ENCODE peak calls at places on chromosomes 11 and 22, in seven cellular contexts. One of them, this sample, is unnamed.
A peak's percentile ranks its signal among the peaks of the same experiment; 100 is the strongest.

GRCh38 chr11:10511046-10511711 is 29.8 kb downstream of the RNF141 start:
- DNase-seq in HFF-Myc: no peak
- DNase-seq in uterus: no peak
- DNase-seq in GM23338: peak; percentile 55
- DNase-seq in fibroblast of lung: no peak
- DNase-seq in left ventricle myocardium inferior: no peak
- DNase-seq in sigmoid colon: no peak
- DNase-seq in this sample: no peak

GRCh38 chr11:123116486-123116885 is 54.5 kb upstream of the HSPA8 start:
- DNase-seq in HFF-Myc: no peak
- DNase-seq in uterus: no peak
- DNase-seq in GM23338: no peak
- DNase-seq in fibroblast of lung: peak; percentile 21
- DNase-seq in left ventricle myocardium inferior: no peak
- DNase-seq in sigmoid colon: no peak
- DNase-seq in this sample: no peak

GRCh38 chr22:41021039-41021654 is 70.0 kb downstream of the RBX1 start:
- DNase-seq in HFF-Myc: no peak
- DNase-seq in uterus: peak; percentile 24
- DNase-seq in GM23338: peak; percentile 49
- DNase-seq in fibroblast of lung: no peak
- DNase-seq in left ventricle myocardium inferior: peak; percentile 14
- DNase-seq in sigmoid colon: peak; percentile 65
- DNase-seq in this sample: no peak

GRCh38 chr11:63478896-63479295 is 12.1 kb downstream of the PLAAT5 start:
- DNase-seq in HFF-Myc: peak; percentile 49
- DNase-seq in uterus: peak; percentile 26
- DNase-seq in GM23338: peak; percentile 89
- DNase-seq in fibroblast of lung: peak; percentile 86
- DNase-seq in left ventricle myocardium inferior: no peak
- DNase-seq in sigmoid colon: peak; percentile 76
- DNase-seq in this sample: peak; percentile 37

GRCh38 chr11:86150826-86151187 is 81.9 kb upstream of the PICALM start:
- DNase-seq in HFF-Myc: peak; percentile 53
- DNase-seq in uterus: no peak
- DNase-seq in GM23338: no peak
- DNase-seq in fibroblast of lung: peak; percentile 34
- DNase-seq in left ventricle myocardium inferior: no peak
- DNase-seq in sigmoid colon: no peak
- DNase-seq in this sample: no peak

GRCh38 chr22:39316440-39317083 is 2.9 kb downstream of the RPL3 start:
- DNase-seq in HFF-Myc: no peak
- DNase-seq in uterus: peak; percentile 75
- DNase-seq in GM23338: peak; percentile 81
- DNase-seq in fibroblast of lung: peak; percentile 95
- DNase-seq in left ventricle myocardium inferior: peak; percentile 61
- DNase-seq in sigmoid colon: peak; percentile 89
- DNase-seq in this sample: no peak

GRCh38 chr11:9600651-9601040 is 27.2 kb downstream of the WEE1 start:
- DNase-seq in HFF-Myc: no peak
- DNase-seq in uterus: no peak
- DNase-seq in GM23338: no peak
- DNase-seq in fibroblast of lung: no peak
- DNase-seq in left ventricle myocardium inferior: no peak
- DNase-seq in sigmoid colon: no peak
- DNase-seq in this sample: no peak

GRCh38 chr22:40922484-40923303 is 28.5 kb upstream of the RBX1 start:
- DNase-seq in HFF-Myc: peak; percentile 69
- DNase-seq in uterus: no peak
- DNase-seq in GM23338: peak; percentile 72
- DNase-seq in fibroblast of lung: peak; percentile 81
- DNase-seq in left ventricle myocardium inferior: no peak
- DNase-seq in sigmoid colon: no peak
- DNase-seq in this sample: no peak

GRCh38 chr11:107591446-107592236 is 694 bp downstream of the ELMOD1 start:
- DNase-seq in HFF-Myc: no peak
- DNase-seq in uterus: no peak
- DNase-seq in GM23338: peak; percentile 62
- DNase-seq in fibroblast of lung: no peak
- DNase-seq in left ventricle myocardium inferior: no peak
- DNase-seq in sigmoid colon: no peak
- DNase-seq in this sample: no peak

GRCh38 chr11:72257551-72257950 is 13.6 kb upstream of the PHOX2A start:
- DNase-seq in HFF-Myc: no peak
- DNase-seq in uterus: no peak
- DNase-seq in GM23338: no peak
- DNase-seq in fibroblast of lung: no peak
- DNase-seq in left ventricle myocardium inferior: no peak
- DNase-seq in sigmoid colon: no peak
- DNase-seq in this sample: no peak

GRCh38 chr22:30876925-30877553 is 91.5 kb downstream of the MORC2 start:
- DNase-seq in HFF-Myc: no peak
- DNase-seq in uterus: peak; percentile 30
- DNase-seq in GM23338: no peak
- DNase-seq in fibroblast of lung: peak; percentile 70
- DNase-seq in left ventricle myocardium inferior: peak; percentile 66
- DNase-seq in sigmoid colon: peak; percentile 46
- DNase-seq in this sample: no peak

GRCh38 chr11:48116843-48117242 is 99.8 kb upstream of the OR4B1 start:
- DNase-seq in HFF-Myc: no peak
- DNase-seq in uterus: no peak
- DNase-seq in GM23338: peak; percentile 59
- DNase-seq in fibroblast of lung: no peak
- DNase-seq in left ventricle myocardium inferior: no peak
- DNase-seq in sigmoid colon: no peak
- DNase-seq in this sample: no peak

GRCh38 chr22:17281026-17281809 is 62.0 kb upstream of the ADA2 start:
- DNase-seq in HFF-Myc: no peak
- DNase-seq in uterus: no peak
- DNase-seq in GM23338: no peak
- DNase-seq in fibroblast of lung: no peak
- DNase-seq in left ventricle myocardium inferior: no peak
- DNase-seq in sigmoid colon: peak; percentile 30
- DNase-seq in this sample: no peak

GRCh38 chr11:27700351-27701261 is at the start of gene BDNF:
- DNase-seq in HFF-Myc: no peak
- DNase-seq in uterus: no peak
- DNase-seq in GM23338: peak; percentile 72
- DNase-seq in fibroblast of lung: peak; percentile 45
- DNase-seq in left ventricle myocardium inferior: no peak
- DNase-seq in sigmoid colon: no peak
- DNase-seq in this sample: no peak

GRCh38 chr11:107787733-107788132 is 70.9 kb downstream of the SLC35F2 start:
- DNase-seq in HFF-Myc: no peak
- DNase-seq in uterus: no peak
- DNase-seq in GM23338: no peak
- DNase-seq in fibroblast of lung: no peak
- DNase-seq in left ventricle myocardium inferior: no peak
- DNase-seq in sigmoid colon: no peak
- DNase-seq in this sample: no peak

GRCh38 chr11:76918941-76919386 is 58.2 kb downstream of the ACER3 start:
- DNase-seq in HFF-Myc: peak; percentile 37
- DNase-seq in uterus: no peak
- DNase-seq in GM23338: peak; percentile 73
- DNase-seq in fibroblast of lung: peak; percentile 78
- DNase-seq in left ventricle myocardium inferior: no peak
- DNase-seq in sigmoid colon: no peak
- DNase-seq in this sample: peak; percentile 12

GRCh38 chr11:126310229-126310991 is 6.5 kb downstream of the DCPS start:
- DNase-seq in HFF-Myc: peak; percentile 38
- DNase-seq in uterus: peak; percentile 81
- DNase-seq in GM23338: peak; percentile 83
- DNase-seq in fibroblast of lung: peak; percentile 77
- DNase-seq in left ventricle myocardium inferior: peak; percentile 80
- DNase-seq in sigmoid colon: peak; percentile 86
- DNase-seq in this sample: no peak

GRCh38 chr22:28237092-28237491 is 318.0 kb upstream of the PITPNB start:
- DNase-seq in HFF-Myc: no peak
- DNase-seq in uterus: no peak
- DNase-seq in GM23338: no peak
- DNase-seq in fibroblast of lung: no peak
- DNase-seq in left ventricle myocardium inferior: no peak
- DNase-seq in sigmoid colon: no peak
- DNase-seq in this sample: no peak

GRCh38 chr22:19959043-19959586 is 17.5 kb upstream of the TXNRD2 start:
- DNase-seq in HFF-Myc: no peak
- DNase-seq in uterus: peak; percentile 87
- DNase-seq in GM23338: peak; percentile 99
- DNase-seq in fibroblast of lung: peak; percentile 54
- DNase-seq in left ventricle myocardium inferior: peak; percentile 83
- DNase-seq in sigmoid colon: peak; percentile 88
- DNase-seq in this sample: no peak

GRCh38 chr11:36375348-36376314 is 79.5 kb downstream of the PRR5L start:
- DNase-seq in HFF-Myc: no peak
- DNase-seq in uterus: no peak
- DNase-seq in GM23338: peak; percentile 66
- DNase-seq in fibroblast of lung: no peak
- DNase-seq in left ventricle myocardium inferior: no peak
- DNase-seq in sigmoid colon: no peak
- DNase-seq in this sample: no peak

GRCh38 chr22:31139866-31140716 is at the start of gene PLA2G3:
- DNase-seq in HFF-Myc: peak; percentile 48
- DNase-seq in uterus: no peak
- DNase-seq in GM23338: peak; percentile 99
- DNase-seq in fibroblast of lung: peak; percentile 62
- DNase-seq in left ventricle myocardium inferior: no peak
- DNase-seq in sigmoid colon: no peak
- DNase-seq in this sample: no peak

GRCh38 chr11:84021291-84021690 is 735.1 kb upstream of the CCDC90B start:
- DNase-seq in HFF-Myc: no peak
- DNase-seq in uterus: no peak
- DNase-seq in GM23338: no peak
- DNase-seq in fibroblast of lung: peak; percentile 10
- DNase-seq in left ventricle myocardium inferior: no peak
- DNase-seq in sigmoid colon: no peak
- DNase-seq in this sample: no peak

GRCh38 chr11:20035701-20036601 is 124.3 kb downstream of the DBX1 start:
- DNase-seq in HFF-Myc: no peak
- DNase-seq in uterus: no peak
- DNase-seq in GM23338: no peak
- DNase-seq in fibroblast of lung: peak; percentile 97
- DNase-seq in left ventricle myocardium inferior: no peak
- DNase-seq in sigmoid colon: no peak
- DNase-seq in this sample: peak; percentile 91

GRCh38 chr11:77530879-77531278 is 57.0 kb upstream of the PAK1 start:
- DNase-seq in HFF-Myc: no peak
- DNase-seq in uterus: no peak
- DNase-seq in GM23338: peak; percentile 38
- DNase-seq in fibroblast of lung: no peak
- DNase-seq in left ventricle myocardium inferior: no peak
- DNase-seq in sigmoid colon: no peak
- DNase-seq in this sample: no peak

GRCh38 chr11:82989628-82990404 is 81.9 kb downstream of the RAB30 start:
- DNase-seq in HFF-Myc: no peak
- DNase-seq in uterus: no peak
- DNase-seq in GM23338: no peak
- DNase-seq in fibroblast of lung: no peak
- DNase-seq in left ventricle myocardium inferior: no peak
- DNase-seq in sigmoid colon: no peak
- DNase-seq in this sample: no peak
- TF ChIP-seq CTCF in HFF-Myc: no peak
- TF ChIP-seq CTCF in uterus: no peak
- TF ChIP-seq CTCF in GM23338: no peak
- TF ChIP-seq CTCF in fibroblast of lung: no peak
- TF ChIP-seq CTCF in left ventricle myocardium inferior: no peak
- TF ChIP-seq CTCF in sigmoid colon: no peak
- TF ChIP-seq CTCF in this sample: no peak

DNA sequence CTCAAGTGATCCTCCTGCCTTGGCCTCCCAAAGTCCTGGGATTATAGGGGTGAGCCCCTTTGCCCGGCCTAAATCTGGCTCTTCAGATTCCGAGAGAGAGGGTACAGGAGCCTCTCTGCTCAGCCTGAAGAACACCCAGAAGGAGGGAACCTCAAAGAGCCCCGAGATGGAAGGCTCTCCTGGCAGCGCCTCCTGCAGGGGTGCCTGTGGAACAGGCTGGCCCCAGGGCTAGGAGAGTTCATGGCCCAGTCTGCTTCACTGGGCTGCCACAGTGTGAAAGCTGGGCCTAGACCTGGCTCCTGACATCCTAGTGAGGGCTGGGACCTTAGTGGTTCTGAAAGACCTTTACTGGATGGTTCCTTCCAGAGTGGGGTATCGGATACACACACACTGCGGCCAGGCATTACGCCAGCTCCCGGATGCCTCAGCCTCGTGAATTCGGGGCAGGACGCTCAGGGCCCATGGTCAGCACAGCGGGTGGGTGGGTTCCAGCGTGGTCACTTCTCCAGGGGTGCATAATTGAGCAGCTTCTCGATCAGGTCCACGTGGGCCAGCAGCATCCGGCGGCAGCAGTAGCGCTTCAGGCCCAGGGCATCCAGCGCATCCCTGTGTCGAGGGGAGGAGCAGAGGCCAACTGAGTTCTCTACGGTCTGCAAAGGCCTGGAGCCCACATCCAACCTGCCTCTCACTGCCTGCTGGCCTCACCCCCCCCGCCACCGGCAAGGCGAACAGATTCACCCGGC is 2.3 kb downstream of the POLR2L start:
- DNase-seq in HFF-Myc: no peak
- DNase-seq in uterus: no peak
- DNase-seq in GM23338: no peak
- DNase-seq in fibroblast of lung: no peak
- DNase-seq in left ventricle myocardium inferior: no peak
- DNase-seq in sigmoid colon: no peak
- DNase-seq in this sample: no peak
- H3K4me3 ChIP-seq in HFF-Myc: peak overlapping the region; percentile 98
- H3K4me3 ChIP-seq in uterus: no peak overlapping the region
- H3K4me3 ChIP-seq in GM23338: peak overlapping the region; percentile 98
- H3K4me3 ChIP-seq in fibroblast of lung: peak overlapping the region; percentile 96
- H3K4me3 ChIP-seq in left ventricle myocardium inferior: peak overlapping the region; percentile 97
- H3K4me3 ChIP-seq in sigmoid colon: no peak overlapping the region
- H3K4me3 ChIP-seq in this sample: peak overlapping the region; percentile 86

DNA sequence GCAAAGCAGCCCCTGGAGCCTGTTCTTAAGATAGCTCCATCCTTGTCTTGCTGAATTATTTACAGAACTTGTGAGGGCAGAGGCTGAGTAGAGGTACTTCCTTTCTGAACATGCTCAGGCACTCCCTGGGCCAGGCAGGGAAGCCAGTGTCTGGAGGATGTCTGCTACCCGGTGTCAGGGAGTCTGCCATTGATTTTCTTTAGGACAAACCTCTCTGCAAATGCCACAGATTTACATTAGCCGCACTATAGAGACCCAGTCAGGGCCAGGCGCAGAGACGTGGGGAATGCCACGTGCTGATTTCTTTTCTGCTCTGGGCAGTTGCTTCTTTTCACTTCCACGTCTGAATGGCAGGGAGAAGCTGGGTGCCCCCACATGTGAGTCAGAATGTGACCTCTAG is 585.5 kb downstream of the NTM start:
- DNase-seq in HFF-Myc: no peak
- DNase-seq in uterus: no peak
- DNase-seq in GM23338: peak; percentile 12
- DNase-seq in fibroblast of lung: peak; percentile 3
- DNase-seq in left ventricle myocardium inferior: no peak
- DNase-seq in sigmoid colon: no peak
- DNase-seq in this sample: no peak
- TF ChIP-seq CTCF in HFF-Myc: no peak
- TF ChIP-seq CTCF in uterus: no peak
- TF ChIP-seq CTCF in GM23338: no peak
- TF ChIP-seq CTCF in fibroblast of lung: no peak
- TF ChIP-seq CTCF in left ventricle myocardium inferior: no peak
- TF ChIP-seq CTCF in sigmoid colon: no peak
- TF ChIP-seq CTCF in this sample: no peak

DNA sequence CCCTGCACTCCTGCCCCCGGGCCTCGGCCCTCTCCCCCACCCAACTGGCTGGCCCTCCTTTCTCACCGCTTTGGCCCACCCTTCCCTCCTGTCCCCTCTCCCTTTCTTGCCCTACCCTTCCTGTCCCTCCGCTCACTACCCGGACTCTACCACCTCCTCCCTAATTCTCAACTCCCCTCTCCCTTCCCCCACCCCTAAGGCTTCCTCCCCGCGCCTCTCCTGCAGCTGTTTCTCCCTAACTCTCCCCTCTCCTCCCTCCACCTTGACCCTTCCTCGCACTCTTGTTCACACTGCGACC is 416 bp downstream of the SLC15A3 start:
- DNase-seq in HFF-Myc: no peak
- DNase-seq in uterus: peak; percentile 34
- DNase-seq in GM23338: peak; percentile 72
- DNase-seq in fibroblast of lung: no peak
- DNase-seq in left ventricle myocardium inferior: no peak
- DNase-seq in sigmoid colon: no peak
- DNase-seq in this sample: no peak
- H3K4me3 ChIP-seq in HFF-Myc: peak overlapping the region; percentile 16
- H3K4me3 ChIP-seq in uterus: peak overlapping the region; percentile 63
- H3K4me3 ChIP-seq in GM23338: peak overlapping the region; percentile 68
- H3K4me3 ChIP-seq in fibroblast of lung: peak overlapping the region; percentile 59
- H3K4me3 ChIP-seq in left ventricle myocardium inferior: peak overlapping the region; percentile 69
- H3K4me3 ChIP-seq in sigmoid colon: peak overlapping the region; percentile 51
- H3K4me3 ChIP-seq in this sample: peak overlapping the region; percentile 48

This sample was measured in AG04449.